ENCODE peak calls at places on chromosomes 6 and 20, in five cellular contexts. I is activated naive CD4-positive, alpha-beta T cell; Y is transverse colon; G is HS-5; M is T-helper 1 cell. N is an unnamed sample.

GRCh38 chr6:33289784-33290315 is 449 bp downstream of the PFDN6 start:
- DNase-seq in I (no peak), Y (no peak), G (no peak), M (no peak), N (no peak)

GRCh38 chr6:156582509-156582992 is 194.6 kb upstream of the ARID1B start:
- DNase-seq in I (no peak), Y (peak), G (no peak), M (no peak), N (no peak)

GRCh38 chr20:7159903-7160302 is 392.4 kb downstream of the BMP2 start:
- DNase-seq in I (no peak), Y (no peak), G (no peak), M (no peak), N (no peak)

GRCh38 chr6:33112148-33112547 is 36.4 kb downstream of the HLA-DPB1 start:
- DNase-seq in I (no peak), Y (no peak), G (no peak), M (no peak), N (no peak)

GRCh38 chr20:57667385-57667784 is 42.4 kb downstream of the PMEPA1 start:
- DNase-seq in I (no peak), Y (no peak), G (no peak), M (no peak), N (no peak)

GRCh38 chr6:52611833-52612232 is 35.0 kb upstream of the TRAM2 start:
- DNase-seq in I (no peak), Y (no peak), G (no peak), M (no peak), N (peak)

GRCh38 chr6:99241905-99242534 is 107.5 kb downstream of the FAXC start:
- DNase-seq in I (no peak), Y (no peak), G (peak), M (no peak), N (no peak)

GRCh38 chr6:109045423-109046012 is 49.1 kb downstream of the SESN1 start:
- DNase-seq in I (no peak), Y (no peak), G (no peak), M (no peak), N (no peak)

GRCh38 chr6:12363651-12364381 is 73.7 kb downstream of the EDN1 start:
- DNase-seq in I (no peak), Y (peak), G (no peak), M (no peak), N (peak)

GRCh38 chr6:95581073-95581472 is 3.7 kb downstream of the MANEA start:
- DNase-seq in I (no peak), Y (no peak), G (no peak), M (no peak), N (no peak)

GRCh38 chr6:163415176-163415619 is 680 bp downstream of the QKI start:
- DNase-seq in I (no peak), Y (no peak), G (no peak), M (no peak), N (no peak)

GRCh38 chr20:63475209-63475608 is 2.8 kb upstream of the KCNQ2 start:
- DNase-seq in I (no peak), Y (no peak), G (no peak), M (no peak), N (no peak)

GRCh38 chr6:107533415-107534059 is 43.6 kb downstream of the SOBP start:
- DNase-seq in I (no peak), Y (no peak), G (no peak), M (no peak), N (no peak)

GRCh38 chr20:32203556-32204484 is 3.7 kb downstream of the PLAGL2 start:
- DNase-seq in I (no peak), Y (peak), G (no peak), M (no peak), N (no peak)

GRCh38 chr6:5094327-5094726 is 9.2 kb downstream of the PPP1R3G start:
- DNase-seq in I (no peak), Y (no peak), G (peak), M (no peak), N (no peak)

GRCh38 chr6:91081452-91082067 is 494.7 kb upstream of the MAP3K7 start:
- DNase-seq in I (no peak), Y (no peak), G (peak), M (no peak), N (no peak)

GRCh38 chr20:15699431-15700146 is 873.7 kb downstream of the KIF16B start:
- DNase-seq in I (no peak), Y (no peak), G (no peak), M (no peak), N (no peak)

GRCh38 chr6:36650848-36651247 is 27.7 kb upstream of the CDKN1A start:
- DNase-seq in I (no peak), Y (peak), G (no peak), M (no peak), N (peak)

GRCh38 chr6:118650500-118651281 is 700 bp downstream of the CEP85L start:
- DNase-seq in I (peak), Y (peak), G (no peak), M (peak), N (peak)